ENCODE peak calls at places on chromosomes 3 and 15, in ten cellular contexts. N is CD4-positive, alpha-beta T cell; G is GM19239; R is omental fat pad; O is Peyer's patch; I is fibroblast of the conjunctiva; M is B cell; Y is left colon; F is renal cortical epithelial cell; E is neuronal stem cell. J is an unnamed sample.

GRCh38 chr3:179666436-179667035 is 13.7 kb downstream of the USP13 start:
- DNase-seq in N (no peak), G (no peak), R (no peak), O (no peak), I (no peak), M (no peak), Y (no peak), F (no peak), E (no peak), J (no peak)

GRCh38 chr15:52480990-52481389 is 47.7 kb downstream of the MYO5A start:
- DNase-seq in N (no peak), G (no peak), R (no peak), O (no peak), I (no peak), M (no peak), Y (no peak), F (no peak), E (no peak), J (no peak)

GRCh38 chr3:46038916-46039315 is 11.6 kb upstream of the XCR1 start:
- DNase-seq in N (no peak), G (no peak), R (no peak), O (no peak), I (no peak), M (no peak), Y (no peak), F (no peak), E (no peak), J (no peak)

GRCh38 chr15:31024979-31025378 is 33.6 kb upstream of the MTMR10 start:
- DNase-seq in N (no peak), G (no peak), R (no peak), O (no peak), I (no peak), M (no peak), Y (no peak), F (peak), E (no peak), J (no peak)

GRCh38 chr3:182139627-182140357 is 428.1 kb downstream of the SOX2 start:
- DNase-seq in N (no peak), G (no peak), R (no peak), O (no peak), I (no peak), M (no peak), Y (no peak), F (no peak), E (no peak), J (no peak)

GRCh38 chr3:134771962-134772361 is 23.1 kb upstream of the EPHB1 start:
- DNase-seq in N (no peak), G (no peak), R (no peak), O (no peak), I (no peak), M (no peak), Y (no peak), F (no peak), E (no peak), J (no peak)

GRCh38 chr3:194879126-194879887 is 193.6 kb downstream of the FAM43A start:
- DNase-seq in N (no peak), G (no peak), R (no peak), O (no peak), I (no peak), M (peak), Y (no peak), F (no peak), E (no peak), J (no peak)

GRCh38 chr3:196927571-196928453 is 14.5 kb downstream of the NCBP2 start:
- DNase-seq in N (no peak), G (no peak), R (no peak), O (no peak), I (no peak), M (no peak), Y (no peak), F (no peak), E (no peak), J (no peak)

GRCh38 chr3:27666277-27666676 is 55.8 kb downstream of the EOMES start:
- DNase-seq in N (no peak), G (no peak), R (no peak), O (no peak), I (no peak), M (no peak), Y (no peak), F (peak), E (peak), J (no peak)

GRCh38 chr3:33980252-33980651 is 181.8 kb downstream of the PDCD6IP start:
- DNase-seq in N (no peak), G (no peak), R (no peak), O (no peak), I (peak), M (no peak), Y (no peak), F (peak), E (no peak), J (peak)

GRCh38 chr15:65632780-65633384 is 11.1 kb downstream of the SLC24A1 start:
- DNase-seq in N (no peak), G (no peak), R (no peak), O (no peak), I (no peak), M (no peak), Y (no peak), F (no peak), E (no peak), J (peak)

J was measured in AG04450.